ENCODE peak calls at places on chromosomes 16 and 17, in five cellular contexts. Y is K562, V is HCT116, E is HepG2, C is H1. T is an unnamed sample.

GRCh38 chr17:17408236-17408794 is 68.5 kb upstream of the MED9 start:
- DNase-seq in Y (no peak), V (no peak), E (peak; percentile 70), C (no peak), T (no peak)

GRCh38 chr17:692116-692515 is 22.5 kb downstream of the VPS53 start:
- DNase-seq in Y (no peak), V (no peak), E (no peak), C (no peak), T (no peak)

GRCh38 chr16:8867483-8868271 is 1.1 kb downstream of the CARHSP1 start:
- DNase-seq in Y (no peak), V (no peak), E (no peak), C (no peak), T (no peak)

GRCh38 chr17:6546069-6546718 is 10.2 kb downstream of the PITPNM3 start:
- DNase-seq in Y (no peak), V (no peak), E (no peak), C (no peak), T (peak; percentile 8)

GRCh38 chr16:51825740-51826139 is 674.7 kb upstream of the SALL1 start:
- DNase-seq in Y (no peak), V (no peak), E (no peak), C (no peak), T (no peak)

GRCh38 chr17:19728114-19728495 is 11.7 kb upstream of the SLC47A2 start:
- DNase-seq in Y (no peak), V (no peak), E (peak; percentile 44), C (no peak), T (no peak)

GRCh38 chr17:79169861-79170260 is 95.2 kb downstream of the ENGASE start:
- DNase-seq in Y (no peak), V (no peak), E (no peak), C (no peak), T (no peak)

GRCh38 chr17:29561541-29562517 is 5.0 kb downstream of the ABHD15 start:
- DNase-seq in Y (no peak), V (no peak), E (no peak), C (no peak), T (no peak)

GRCh38 chr17:42387221-42387657 is 1.0 kb downstream of the STAT3 start:
- DNase-seq in Y (no peak), V (no peak), E (peak; percentile 90), C (no peak), T (no peak)

GRCh38 chr17:14152726-14153125 is 83.4 kb downstream of the COX10 start:
- DNase-seq in Y (no peak), V (no peak), E (no peak), C (no peak), T (no peak)

GRCh38 chr16:70156207-70156978 is 17.2 kb upstream of the CLEC18C start:
- DNase-seq in Y (peak; percentile 28), V (no peak), E (no peak), C (no peak), T (no peak)

GRCh38 chr17:74532115-74532514 is 840 bp upstream of the CD300LB start:
- DNase-seq in Y (no peak), V (no peak), E (no peak), C (no peak), T (no peak)

GRCh38 chr16:75566040-75566888 is at the start of gene GABARAPL2:
- DNase-seq in Y (peak; percentile 92), V (peak; percentile 50), E (peak; percentile 70), C (peak; percentile 98), T (no peak)

GRCh38 chr17:633133-633532 is 81.5 kb downstream of the VPS53 start:
- DNase-seq in Y (no peak), V (no peak), E (no peak), C (no peak), T (no peak)

GRCh38 chr17:32955155-32955554 is 27.2 kb downstream of the TMEM98 start:
- DNase-seq in Y (no peak), V (no peak), E (no peak), C (no peak), T (no peak)

GRCh38 chr16:30741461-30741914 is 6.7 kb upstream of the PHKG2 start:
- DNase-seq in Y (no peak), V (peak; percentile 68), E (peak; percentile 61), C (no peak), T (no peak)

GRCh38 chr16:56898847-56899246 is 33.1 kb upstream of the HERPUD1 start:
- DNase-seq in Y (no peak), V (no peak), E (no peak), C (no peak), T (peak; percentile 77)

GRCh38 chr17:5097101-5097834 is 14.4 kb downstream of the ZNF232 start:
- DNase-seq in Y (no peak), V (no peak), E (no peak), C (peak; percentile 91), T (no peak)

GRCh38 chr17:14803781-14804180 is 461.3 kb downstream of the PMP22 start:
- DNase-seq in Y (no peak), V (no peak), E (no peak), C (no peak), T (no peak)

GRCh38 chr16:57615813-57616212 is 12.6 kb upstream of the ADGRG1 start:
- DNase-seq in Y (no peak), V (no peak), E (no peak), C (peak; percentile 14), T (no peak)

GRCh38 chr17:263773-264172 is 82.3 kb upstream of the DOC2B start:
- DNase-seq in Y (no peak), V (no peak), E (no peak), C (peak; percentile 19), T (no peak)

GRCh38 chr17:11122908-11123307 is 118.1 kb upstream of the SHISA6 start:
- DNase-seq in Y (no peak), V (no peak), E (no peak), C (no peak), T (no peak)

GRCh38 chr16:75044800-75045361 is 46.1 kb downstream of the ZNRF1 start:
- DNase-seq in Y (no peak), V (no peak), E (no peak), C (no peak), T (no peak)

GRCh38 chr16:83542491-83542890 is 265.3 kb upstream of the HSBP1 start:
- DNase-seq in Y (no peak), V (no peak), E (no peak), C (no peak), T (no peak)

GRCh38 chr17:44988256-44988942 is 20.3 kb upstream of the C1QL1 start:
- DNase-seq in Y (no peak), V (no peak), E (no peak), C (peak; percentile 60), T (no peak)

GRCh38 chr16:83338941-83339340 is 468.8 kb upstream of the HSBP1 start:
- DNase-seq in Y (no peak), V (no peak), E (no peak), C (no peak), T (no peak)

DNA sequence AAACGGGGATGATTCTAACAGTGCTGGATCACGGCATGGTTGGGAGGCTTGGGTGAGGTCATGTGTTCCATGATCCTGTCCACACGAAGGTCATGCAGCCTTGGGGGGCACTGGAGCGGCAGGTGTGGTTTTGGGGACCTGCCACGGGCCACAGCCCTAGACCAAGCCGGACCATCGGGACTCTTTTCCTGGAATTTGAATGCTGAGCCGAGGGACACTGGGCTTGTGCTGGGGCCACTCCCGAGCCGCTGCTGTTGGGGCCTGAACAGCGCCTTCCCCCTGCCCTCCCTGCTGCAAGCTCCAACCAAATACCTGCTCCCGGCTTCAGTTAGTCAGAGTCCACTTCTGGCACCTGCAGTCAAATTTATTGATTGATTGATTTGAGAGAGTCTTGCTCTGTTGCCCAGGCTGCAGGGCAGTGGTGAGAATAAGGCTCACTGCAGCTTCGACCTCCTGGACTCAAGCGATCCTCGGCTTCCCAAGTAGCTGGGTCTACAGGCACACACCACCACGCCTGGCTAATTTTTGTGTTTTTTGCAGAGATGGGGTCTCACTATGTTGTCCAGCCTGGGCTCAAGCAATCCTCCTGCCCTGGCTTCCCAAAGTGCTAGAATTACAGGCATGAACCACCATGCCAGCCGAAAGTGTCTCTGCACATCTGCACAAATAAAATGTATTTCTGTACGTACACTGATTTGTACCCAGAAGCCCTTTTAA is 37.2 kb upstream of the SLC38A10 start:
- DNase-seq in Y (no peak), V (no peak), E (no peak), C (no peak), T (no peak)
- H3K4me1 ChIP-seq in Y (peaks cover 83% of the 10 kb centered on the region), V (peaks cover 76% of the 10 kb centered on the region), E (peaks cover 91% of the 10 kb centered on the region), C (peaks cover 27% of the 10 kb centered on the region), T (peaks cover 6% of the 10 kb centered on the region)

GRCh38 chr16:88314991-88315542 is 67.7 kb upstream of the ZNF469 start:
- DNase-seq in Y (no peak), V (no peak), E (peak; percentile 28), C (no peak), T (no peak)

GRCh38 chr16:88315543-88316105 is 67.1 kb upstream of the ZNF469 start:
- DNase-seq in Y (peak; percentile 68), V (peak; percentile 40), E (peak; percentile 50), C (no peak), T (no peak)

GRCh38 chr16:88316941-88317618 is 65.7 kb upstream of the ZNF469 start:
- DNase-seq in Y (no peak), V (no peak), E (no peak), C (no peak), T (no peak)

GRCh38 chr16:88317619-88317977 is 65.2 kb upstream of the ZNF469 start:
- DNase-seq in Y (no peak), V (no peak), E (no peak), C (no peak), T (no peak)

GRCh38 chr16:88316151-88316550 is 66.6 kb upstream of the ZNF469 start:
- DNase-seq in Y (no peak), V (no peak), E (no peak), C (no peak), T (no peak)
- H3K27ac ChIP-seq in Y (no peak overlapping the region), V (peak overlapping the region; percentile 3), E (no peak overlapping the region), C (no peak overlapping the region), T (no peak overlapping the region)

GRCh38 chr17:81514485-81514734 is 1.8 kb upstream of the ACTG1 start:
- DNase-seq in Y (no peak), V (no peak), E (no peak), C (no peak), T (no peak)

GRCh38 chr17:81511800-81512559 is 619 bp downstream of the ACTG1 start:
- DNase-seq in Y (no peak), V (no peak), E (no peak), C (no peak), T (no peak)

GRCh38 chr17:81513669-81514484 is 1.3 kb upstream of the ACTG1 start:
- DNase-seq in Y (no peak), V (no peak), E (peak; percentile 72), C (peak; percentile 82), T (no peak)

GRCh38 chr17:81512560-81512983 is at the start of gene ACTG1:
- DNase-seq in Y (peak; percentile 93), V (peak; percentile 80), E (peak; percentile 86), C (peak; percentile 91), T (no peak)

GRCh38 chr17:81512984-81513668 is 527 bp upstream of the ACTG1 start:
- DNase-seq in Y (no peak), V (no peak), E (peak; percentile 80), C (no peak), T (no peak)
- TF ChIP-seq SRF in Y (no peak), V (no peak), E (no peak), C (peak; percentile 1), T (no peak)

DNA sequence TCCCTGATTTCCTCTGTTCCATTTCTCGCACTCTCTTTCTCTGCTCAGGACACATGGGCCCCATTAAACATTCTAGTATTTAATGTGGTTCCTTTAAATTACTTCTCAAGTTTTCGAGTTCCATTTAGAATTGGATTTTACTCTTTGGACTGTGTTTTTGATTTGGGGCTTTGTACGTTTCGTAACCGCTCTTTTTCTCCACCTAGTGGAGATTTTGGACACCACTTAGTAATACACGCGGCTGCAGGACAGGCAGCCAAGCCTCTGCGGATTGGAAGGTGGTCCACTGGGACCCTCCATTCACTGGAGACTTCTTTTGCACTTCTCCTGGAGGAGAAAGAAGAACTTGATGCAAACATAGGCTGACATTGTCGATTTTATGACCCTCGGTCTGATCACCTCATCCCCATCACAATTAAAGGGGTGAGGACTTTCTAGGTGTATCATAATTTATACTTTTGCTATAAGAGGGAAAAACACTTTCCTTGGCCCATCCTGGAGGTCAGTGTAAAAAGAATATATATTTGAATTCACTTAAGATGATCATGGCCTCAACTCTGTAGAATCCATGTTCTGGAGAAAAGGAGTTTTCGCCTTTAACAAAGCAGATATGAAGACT is 85.8 kb downstream of the NOG start:
- DNase-seq in Y (peak; percentile 39), V (peak; percentile 15), E (peak; percentile 15), C (no peak), T (no peak)
- H3K4me1 ChIP-seq in Y (no peaks in the 10 kb centered on the region), V (peaks cover 39% of the 10 kb centered on the region), E (peaks cover 4% of the 10 kb centered on the region), C (peaks cover 3% of the 10 kb centered on the region), T (peaks cover 6% of the 10 kb centered on the region)